ENCODE peak calls at places on chromosomes 2 and 18, in four cellular contexts. I, K, R and V are unnamed samples.

GRCh38 chr2:12300019-12300602 is 416.6 kb upstream of the TRIB2 start:
- DNase-seq in I (no peak), K (no peak), R (no peak), V (no peak)

GRCh38 chr18:67467188-67467587 is 49.3 kb downstream of the DSEL start:
- DNase-seq in R (no peak), K (no peak), I (no peak), V (no peak)

GRCh38 chr2:241863021-241863954 is 4.6 kb upstream of the PDCD1 start:
- DNase-seq in R (no peak), I (no peak), K (no peak), V (peak; percentile 27)

GRCh38 chr2:5696351-5696740 is 4.2 kb downstream of the SOX11 start:
- DNase-seq in K (no peak), R (no peak), I (no peak), V (peak; percentile 82)

GRCh38 chr2:85438291-85439110 is 20.0 kb downstream of the SH2D6 start:
- DNase-seq in I (no peak), R (no peak), K (peak; percentile 42), V (no peak)

GRCh38 chr2:84077504-84077903 is 381.6 kb downstream of the SUCLG1 start:
- DNase-seq in I (no peak), K (peak; percentile 20), R (no peak), V (peak; percentile 5)

GRCh38 chr18:6605115-6605869 is 124.2 kb upstream of the ARHGAP28 start:
- DNase-seq in R (no peak), K (no peak), I (no peak), V (no peak)

GRCh38 chr18:3360211-3360610 is 89.8 kb upstream of the TGIF1 start:
- DNase-seq in I (no peak), R (no peak), K (peak; percentile 49), V (no peak)

GRCh38 chr2:69734040-69734611 is 7.8 kb upstream of the ANXA4 start:
- DNase-seq in K (peak; percentile 86), R (no peak), I (no peak), V (no peak)

GRCh38 chr18:49907346-49907929 is 94.1 kb upstream of the ACAA2 start:
- DNase-seq in R (no peak), I (no peak), K (peak; percentile 20), V (no peak)

GRCh38 chr2:216696751-216697560 is 1.6 kb upstream of the IGFBP5 start:
- DNase-seq in R (no peak), K (no peak), I (no peak), V (no peak)

GRCh38 chr2:112714836-112715631 is 5.8 kb upstream of the NT5DC4 start:
- DNase-seq in I (no peak), K (no peak), R (no peak), V (no peak)

GRCh38 chr2:30569991-30570390 is 122.9 kb downstream of the LCLAT1 start:
- DNase-seq in I (no peak), K (no peak), R (no peak), V (no peak)

GRCh38 chr2:120330946-120331822 is 14.8 kb upstream of the INHBB start:
- DNase-seq in R (no peak), K (no peak), I (no peak), V (no peak)

DNA sequence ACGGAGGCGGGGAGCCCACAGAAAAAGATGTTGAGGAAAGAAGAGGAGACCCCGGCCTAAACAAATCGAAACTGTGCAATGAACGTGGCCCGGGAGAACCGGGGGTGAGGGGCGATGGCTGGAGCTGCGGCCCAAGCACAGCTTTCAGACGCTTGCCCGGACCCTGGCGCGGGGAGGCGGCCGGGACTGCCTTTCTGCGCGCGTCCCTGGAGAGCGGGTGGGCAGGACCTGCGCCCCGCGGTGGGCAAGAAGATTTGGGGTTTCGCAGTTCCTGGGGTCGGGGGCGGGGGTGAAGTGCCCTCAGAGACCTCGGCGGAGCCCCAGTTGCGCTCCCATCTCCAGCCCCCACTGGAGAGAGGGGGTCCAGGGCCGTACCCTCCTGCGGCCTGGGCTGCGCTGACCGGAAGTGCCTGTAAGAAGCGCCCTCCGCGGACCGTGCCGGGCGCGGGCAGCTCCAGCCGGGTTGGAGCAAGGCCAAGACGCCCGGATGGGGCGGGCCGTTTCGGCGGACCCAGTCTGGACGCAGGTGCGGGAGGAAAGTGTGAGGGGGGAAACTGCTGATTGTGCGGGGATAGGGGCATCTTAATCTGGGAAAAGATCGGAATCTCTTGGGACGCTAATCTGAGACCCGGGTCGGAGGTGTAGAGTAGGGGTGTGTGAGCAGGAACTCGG is 11.6 kb downstream of the EN1 start:
- DNase-seq in R (no peak), K (no peak), I (no peak), V (no peak)
- TF ChIP-seq TCF12 in R (no peak), K (no peak), I (no peak), V (no peak)

DNA sequence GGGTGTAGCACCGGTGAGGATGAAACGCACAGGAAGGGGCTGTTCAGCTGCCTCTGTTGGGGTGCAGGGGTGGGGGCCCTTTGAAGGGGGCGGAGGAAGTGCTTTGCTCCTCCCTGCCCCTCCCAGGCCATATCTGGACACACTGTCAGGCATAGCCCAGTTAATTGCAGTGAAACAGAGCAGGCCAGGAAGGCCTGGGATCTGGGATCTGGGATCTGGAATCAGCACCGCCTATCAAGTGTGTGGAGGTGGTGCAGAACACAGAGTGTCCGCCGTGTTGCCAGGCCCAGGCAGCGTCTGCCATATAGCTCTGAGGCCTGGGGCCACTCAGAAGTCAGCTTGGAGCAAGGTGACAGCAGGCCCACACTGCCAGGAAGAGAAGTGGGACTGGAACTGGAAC is 119.3 kb upstream of the MSH2 start:
- DNase-seq in I (no peak), K (no peak), R (no peak), V (no peak)
- TF ChIP-seq POLR2AphosphoS5 in I (no peak), K (no peak), R (no peak), V (no peak)

GRCh38 chr2:37877457-37878315 is 47.4 kb upstream of the RMDN2 start:
- DNase-seq in R (no peak), K (peak; percentile 62), I (no peak), V (peak; percentile 75)
- TF ChIP-seq YY1 in R (no peak), K (no peak), I (no peak), V (no peak)

GRCh38 chr2:173058673-173059072 is 17.0 kb upstream of the MAP3K20 start:
- DNase-seq in K (peak; percentile 79), R (no peak), I (no peak), V (no peak)
- TF ChIP-seq TCF12 in K (no peak), R (no peak), I (no peak), V (no peak)

GRCh38 chr2:239086325-239087020 is 238.6 kb downstream of the TWIST2 start:
- DNase-seq in K (no peak), I (no peak), R (no peak), V (no peak)
- TF ChIP-seq POLR2AphosphoS5 in K (no peak), I (no peak), R (no peak), V (no peak)

GRCh38 chr18:36578871-36579270 is 249.9 kb downstream of the TPGS2 start:
- DNase-seq in R (no peak), K (no peak), I (no peak), V (peak; percentile 30)

GRCh38 chr18:36579311-36579710 is 249.5 kb downstream of the TPGS2 start:
- DNase-seq in K (no peak), I (no peak), R (no peak), V (no peak)

GRCh38 chr18:36583155-36583745 is 245.6 kb downstream of the TPGS2 start:
- DNase-seq in I (peak; percentile 71), R (peak; percentile 17), K (no peak), V (no peak)

GRCh38 chr18:36580266-36580665 is 248.5 kb downstream of the TPGS2 start:
- DNase-seq in R (no peak), I (no peak), K (no peak), V (no peak)

GRCh38 chr18:36580874-36581750 is 247.7 kb downstream of the TPGS2 start:
- DNase-seq in K (no peak), R (no peak), I (no peak), V (peak; percentile 45)
- TF ChIP-seq YY1 in K (no peak), R (no peak), I (no peak), V (no peak)

GRCh38 chr2:150887926-150888325 is 373.7 kb downstream of the RBM43 start:
- DNase-seq in K (no peak), R (no peak), I (no peak), V (no peak)

GRCh38 chr2:150885236-150885635 is 376.4 kb downstream of the RBM43 start:
- DNase-seq in I (no peak), R (no peak), K (no peak), V (no peak)

GRCh38 chr2:150883521-150883895 is 378.2 kb downstream of the RBM43 start:
- DNase-seq in R (no peak), K (no peak), I (no peak), V (no peak)

GRCh38 chr2:150888337-150888736 is 373.3 kb downstream of the RBM43 start:
- DNase-seq in K (no peak), R (no peak), I (no peak), V (no peak)

DNA sequence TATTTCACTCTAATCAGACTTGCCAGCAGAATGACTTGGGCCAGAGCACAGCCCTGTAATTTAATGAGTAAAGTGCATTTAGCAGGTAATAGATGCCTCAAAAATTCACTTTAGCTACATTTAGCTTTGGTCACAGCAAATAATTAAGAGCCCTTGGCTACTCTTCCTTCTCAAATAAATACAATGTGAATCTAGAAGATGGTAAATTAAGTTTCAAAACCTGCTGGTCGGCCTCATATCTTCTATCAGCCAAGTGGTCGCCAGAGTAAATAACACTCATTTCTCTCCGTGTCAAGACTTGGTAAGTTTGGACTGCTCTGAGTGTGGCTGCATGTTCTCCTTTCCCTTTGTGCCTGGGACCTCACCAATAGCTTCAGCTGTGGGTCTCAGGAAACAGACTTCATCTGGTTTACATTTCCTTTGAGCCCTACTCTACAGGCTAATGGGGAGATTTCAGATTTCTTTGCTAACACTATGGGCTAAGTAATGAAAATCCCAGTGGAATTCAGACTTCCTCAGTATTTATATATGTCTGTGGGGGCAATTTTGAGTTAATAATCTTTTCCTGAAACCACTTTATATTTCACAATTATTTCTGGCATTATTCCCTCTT is 375.8 kb downstream of the RBM43 start:
- DNase-seq in K (no peak), I (no peak), R (no peak), V (peak; percentile 12)
- TF ChIP-seq TCF12 in K (no peak), I (no peak), R (no peak), V (no peak)